ENCODE peak calls at places on chromosomes 5 and 9, in seven cellular contexts. M, K, E, Z, H, O and L are unnamed samples.

GRCh38 chr9:71744754-71745521 is 23.4 kb downstream of the CEMIP2 start:
- DNase-seq in E (no peak), K (no peak), M (no peak), Z (no peak), O (no peak), H (no peak), L (no peak)

GRCh38 chr5:104845541-104845940 is 1283.0 kb upstream of the NUDT12 start:
- DNase-seq in Z (no peak), E (no peak), M (no peak), O (no peak), H (no peak), K (no peak), L (no peak)

GRCh38 chr9:89473762-89474469 is 24.0 kb downstream of the SEMA4D start:
- DNase-seq in Z (no peak), O (no peak), K (no peak), E (no peak), H (no peak), M (no peak), L (no peak)

GRCh38 chr9:14292181-14292773 is 21.7 kb downstream of the NFIB start:
- DNase-seq in M (no peak), H (no peak), E (no peak), O (no peak), Z (no peak), K (no peak), L (no peak)

GRCh38 chr9:3893519-3893918 is 367.7 kb upstream of the RFX3 start:
- DNase-seq in E (no peak), H (no peak), K (no peak), Z (no peak), M (no peak), O (no peak), L (no peak)

GRCh38 chr5:132272341-132273210 is 15.1 kb downstream of the PDLIM4 start:
- DNase-seq in Z (no peak), O (peak), H (no peak), E (peak), K (no peak), M (peak), L (peak)

GRCh38 chr9:126401581-126401980 is 75.0 kb downstream of the MVB12B start:
- DNase-seq in H (no peak), K (no peak), O (no peak), Z (no peak), M (no peak), E (no peak), L (no peak)

GRCh38 chr9:33143241-33143642 is 23.9 kb downstream of the B4GALT1 start:
- DNase-seq in K (peak), O (peak), E (no peak), M (no peak), Z (no peak), H (no peak), L (no peak)

GRCh38 chr9:80884180-80884579 is 805.2 kb downstream of the TLE1 start:
- DNase-seq in M (no peak), O (no peak), H (no peak), E (no peak), Z (no peak), K (no peak), L (no peak)

GRCh38 chr5:84382363-84383295 is 2.1 kb downstream of the EDIL3 start:
- DNase-seq in H (no peak), O (no peak), M (peak), K (peak), E (peak), Z (peak), L (peak)

GRCh38 chr9:93886911-93887310 is 68.2 kb downstream of the BARX1 start:
- DNase-seq in E (no peak), K (no peak), M (no peak), Z (no peak), H (no peak), O (no peak), L (no peak)

DNA sequence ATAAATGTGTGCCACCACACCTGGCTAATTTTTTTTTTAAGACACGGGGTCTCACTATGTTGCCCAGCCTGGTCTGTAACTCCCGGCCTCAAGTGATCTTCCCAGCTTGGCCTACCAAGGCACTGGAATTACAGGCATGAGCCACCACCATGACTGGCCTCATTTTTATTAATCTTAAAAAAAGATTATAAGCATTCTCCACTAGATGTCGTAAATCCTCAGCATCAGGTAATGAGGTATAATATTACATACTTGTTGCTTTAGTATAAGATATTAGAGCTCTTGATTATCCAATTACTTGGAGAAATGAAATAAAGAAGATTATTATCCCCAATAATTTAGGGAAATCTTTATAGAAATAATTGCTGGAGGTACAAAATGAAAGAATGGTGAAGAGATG is 78.3 kb upstream of the HTR1A start:
- DNase-seq in K (no peak), E (no peak), M (no peak), H (no peak), Z (no peak), O (no peak), L (no peak)
- TF ChIP-seq CTCF in K (peak), E (no peak), M (no peak), H (peak), Z (no peak), O (no peak), L (no peak)

GRCh38 chr9:136255896-136256890 is 10.6 kb upstream of the QSOX2 start:
- DNase-seq in H (no peak), K (no peak), M (no peak), O (no peak), E (no peak), Z (no peak), L (no peak)
- TF ChIP-seq CTCF in H (peak), K (peak), M (peak), O (no peak), E (peak), Z (no peak), L (no peak)

DNA sequence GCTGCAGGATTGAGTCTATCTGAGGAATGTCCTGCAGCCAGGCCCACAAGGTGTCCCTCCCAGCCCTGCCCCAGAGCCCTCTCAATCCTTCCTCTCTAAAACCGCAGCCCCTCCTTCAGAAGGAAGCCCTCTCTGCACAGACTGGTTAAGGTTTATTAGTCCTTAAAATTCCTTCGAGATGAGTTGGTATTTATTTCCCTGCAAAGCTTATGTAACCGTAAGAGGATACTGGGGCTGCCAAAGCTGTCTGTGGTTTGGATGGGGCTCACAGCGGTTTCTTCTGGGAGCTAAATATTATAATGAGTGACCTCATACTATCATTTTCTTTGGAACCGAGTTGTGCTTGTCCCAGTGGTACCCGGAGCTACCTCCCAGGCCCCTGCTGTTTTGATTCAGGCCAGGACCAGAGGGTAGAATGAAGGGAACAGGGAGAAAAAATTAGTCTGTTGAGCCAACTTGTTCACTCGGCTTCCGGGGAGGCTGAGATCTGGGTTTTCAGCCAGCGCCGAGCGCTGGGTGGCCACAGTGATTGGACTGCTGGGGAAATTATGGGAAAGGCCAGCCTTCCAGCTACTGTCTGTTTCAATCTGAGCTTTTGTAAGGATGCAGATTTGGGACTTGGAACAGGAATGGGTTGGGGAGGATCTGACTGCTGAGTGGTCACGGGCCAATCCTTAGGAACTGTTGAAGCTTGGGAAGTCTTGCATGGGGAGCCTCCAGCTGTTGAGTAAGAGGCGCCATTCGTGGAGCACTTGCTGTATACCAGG is 107.5 kb downstream of the NDFIP1 start:
- DNase-seq in O (no peak), Z (peak), H (peak), M (no peak), K (peak), E (no peak), L (no peak)
- TF ChIP-seq CTCF in O (no peak), Z (peak), H (no peak), M (no peak), K (peak), E (no peak), L (no peak)

DNA sequence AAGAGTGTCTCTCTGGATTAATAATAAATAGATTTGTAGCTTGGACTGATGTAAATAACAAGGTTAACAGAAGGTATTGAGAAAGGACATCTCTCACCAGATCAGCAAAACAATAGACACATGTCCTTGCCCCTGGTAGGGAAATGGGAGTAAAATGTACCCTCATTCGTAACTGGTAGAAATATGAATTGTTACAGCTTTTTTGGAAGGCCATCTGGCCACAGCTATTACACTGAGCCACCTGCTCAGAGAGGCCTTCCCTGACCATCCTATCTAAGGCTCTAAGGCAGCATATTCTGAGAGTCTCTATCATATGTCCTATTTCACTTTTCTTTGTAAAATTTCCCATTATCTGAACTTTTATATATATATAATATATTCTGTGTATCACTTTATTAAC is 129.1 kb upstream of the MAP1B start:
- DNase-seq in K (no peak), H (no peak), M (no peak), O (no peak), E (no peak), Z (no peak), L (no peak)
- TF ChIP-seq CTCF in K (no peak), H (no peak), M (no peak), O (no peak), E (no peak), Z (no peak), L (no peak)

DNA sequence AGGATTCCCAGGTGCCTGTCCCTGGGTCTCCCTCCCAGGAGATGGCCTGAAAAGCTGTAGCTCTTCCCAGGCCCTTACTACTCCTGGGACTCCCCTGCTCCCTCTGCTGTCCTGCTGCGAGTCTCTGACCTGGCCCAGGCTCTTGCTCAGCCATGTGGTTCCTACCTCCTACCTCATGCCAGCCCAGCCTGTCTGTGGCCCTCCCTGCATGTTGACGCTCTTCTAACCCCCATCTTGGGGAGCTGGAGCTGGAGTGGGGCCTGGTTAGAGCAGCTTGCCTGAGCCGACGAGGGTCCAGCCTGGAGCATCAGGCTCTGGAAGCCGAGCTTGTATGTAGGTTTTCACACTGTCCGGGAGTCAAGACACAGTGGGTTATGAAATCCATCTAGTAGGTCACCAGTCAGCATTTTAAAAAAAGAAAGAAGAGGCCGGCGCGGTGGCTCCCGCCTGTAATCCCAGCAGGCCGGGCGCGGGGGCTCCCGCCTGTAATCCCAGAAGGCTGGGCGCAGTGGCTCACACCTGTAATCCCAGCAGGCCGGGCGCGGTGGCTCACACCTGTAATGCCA is 244.4 kb downstream of the FANCC start:
- DNase-seq in Z (peak), K (no peak), H (no peak), E (no peak), M (no peak), O (no peak), L (peak)
- TF ChIP-seq CTCF in Z (peak), K (peak), H (peak), E (peak), M (peak), O (no peak), L (no peak)

GRCh38 chr9:136411358-136411757 is 900 bp downstream of the PMPCA start:
- DNase-seq in Z (no peak), H (no peak), M (no peak), K (no peak), O (no peak), E (no peak), L (no peak)

GRCh38 chr9:136410500-136411287 is at the start of the genes ENTR1 and PMPCA:
- DNase-seq in M (peak), E (peak), Z (peak), O (peak), H (peak), K (peak), L (peak)

GRCh38 chr9:136407911-136408310 is 2.5 kb downstream of the ENTR1 start:
- DNase-seq in Z (no peak), O (no peak), K (no peak), M (no peak), H (no peak), E (no peak), L (no peak)

GRCh38 chr9:136412912-136413420 is 2.5 kb downstream of the PMPCA start:
- DNase-seq in H (no peak), Z (no peak), K (no peak), M (no peak), O (no peak), E (no peak), L (no peak)

GRCh38 chr9:136409557-136410455 is 608 bp downstream of the ENTR1 start:
- DNase-seq in Z (no peak), H (no peak), O (peak), M (no peak), E (no peak), K (peak), L (peak)
- TF ChIP-seq CTCF in Z (no peak), H (no peak), O (no peak), M (no peak), E (no peak), K (no peak), L (no peak)

DNA sequence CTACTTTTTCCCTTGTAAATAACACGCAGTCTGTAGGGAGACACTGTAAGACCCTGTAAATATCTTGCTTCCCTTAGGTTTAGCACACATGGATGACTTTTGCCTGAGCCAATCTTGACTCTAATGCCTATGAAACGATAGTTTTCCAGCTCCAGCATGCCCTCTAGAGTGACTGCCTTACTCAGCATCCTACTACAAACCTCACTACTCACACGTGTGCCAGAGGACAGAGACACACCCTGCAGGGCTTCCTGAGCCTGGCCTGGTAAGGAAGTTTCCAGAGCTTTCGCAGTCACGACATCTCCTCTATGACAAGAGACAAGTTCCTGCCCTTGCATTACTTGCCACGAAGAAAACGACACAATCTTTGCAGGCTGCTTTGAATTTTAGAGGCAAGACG is 138.1 kb downstream of the ATPSCKMT start:
- DNase-seq in K (peak), Z (peak), H (peak), M (no peak), E (peak), O (no peak), L (peak)
- TF ChIP-seq CTCF in K (peak), Z (peak), H (peak), M (peak), E (peak), O (no peak), L (peak)

GRCh38 chr5:72137826-72138409 is 30.6 kb downstream of the MAP1B start:
- DNase-seq in M (no peak), E (no peak), Z (no peak), K (no peak), O (peak), H (peak), L (no peak)
- TF ChIP-seq CTCF in M (peak), E (peak), Z (peak), K (peak), O (peak), H (peak), L (peak)

DNA sequence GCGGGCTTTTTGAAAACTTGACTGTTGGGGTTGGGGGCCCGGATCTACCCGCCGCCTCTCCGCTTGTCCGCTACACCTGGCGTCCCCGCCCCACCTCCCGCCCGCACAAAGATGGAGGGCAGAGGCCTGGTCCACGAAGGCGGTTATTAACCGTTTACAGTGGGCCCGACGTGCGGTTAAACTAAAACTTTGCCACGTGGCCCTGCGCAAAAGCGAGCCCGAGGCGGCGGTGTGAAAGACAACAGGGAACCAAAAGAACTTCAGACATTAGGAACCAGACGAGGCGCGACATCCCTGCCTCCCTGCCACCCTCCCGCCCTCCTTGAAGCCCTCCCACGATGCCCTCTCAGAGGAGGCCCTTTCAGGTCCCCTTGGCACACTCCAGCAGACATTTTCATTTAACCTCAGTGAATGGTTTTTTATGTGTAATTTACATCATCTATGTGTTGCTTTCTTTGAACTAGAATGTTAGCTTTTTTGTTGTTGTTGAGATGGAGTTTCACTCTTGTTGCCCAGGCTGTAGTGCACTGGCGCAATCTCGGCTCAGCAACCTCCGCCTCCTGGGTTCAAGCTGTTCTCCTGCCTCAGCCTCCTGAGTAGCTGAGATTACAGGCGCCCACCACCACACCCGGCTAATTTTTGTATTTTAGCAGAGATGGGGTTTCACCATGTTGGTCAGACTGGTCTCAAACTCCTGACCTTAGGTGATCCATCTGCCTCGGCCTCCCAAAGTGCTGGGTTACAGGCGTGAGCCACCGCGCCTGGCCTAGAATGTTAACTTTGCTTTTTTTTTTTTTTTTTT is 999 bp upstream of the HNRNPA0 start:
- DNase-seq in H (no peak), K (no peak), O (no peak), Z (no peak), E (no peak), M (no peak), L (no peak)
- TF ChIP-seq CTCF in H (no peak), K (no peak), O (no peak), Z (no peak), E (no peak), M (no peak), L (no peak)

GRCh38 chr9:127580371-127580770 is 31.7 kb upstream of the STXBP1 start:
- DNase-seq in M (no peak), K (no peak), O (no peak), E (no peak), H (no peak), Z (no peak), L (no peak)

GRCh38 chr9:127580879-127581278 is 31.2 kb upstream of the STXBP1 start:
- DNase-seq in K (no peak), E (no peak), O (no peak), Z (no peak), H (no peak), M (no peak), L (no peak)

GRCh38 chr9:127575875-127576778 is 36.0 kb upstream of the STXBP1 start:
- DNase-seq in H (no peak), E (no peak), Z (no peak), K (no peak), M (no peak), O (no peak), L (no peak)

GRCh38 chr9:127578627-127578951 is 33.5 kb upstream of the STXBP1 start:
- DNase-seq in Z (no peak), M (no peak), O (no peak), H (no peak), K (no peak), E (no peak), L (no peak)

GRCh38 chr9:127578952-127579853 is 32.9 kb upstream of the STXBP1 start:
- DNase-seq in K (peak), H (peak), O (no peak), M (no peak), E (no peak), Z (peak), L (peak)
- TF ChIP-seq CTCF in K (peak), H (peak), O (no peak), M (no peak), E (peak), Z (peak), L (peak)